ENCODE peak calls at places on chromosome 11, in five cellular contexts. I is stimulated activated naive CD8-positive, alpha-beta T cell treated with anti-CD3 and anti-CD28 coated beads, Interleukin-15, amount 100 ng/mL, for 72 hours; U is GM13977; K is GM04503; L is NCI-H2107. Y is an unnamed sample.

GRCh38 chr11:125423247-125423849 is 72.7 kb downstream of the FEZ1 start:
- DNase-seq in K (no peak), L (no peak), I (peak; percentile 26), U (peak; percentile 57), Y (no peak)

GRCh38 chr11:9639985-9640384 is 23.9 kb upstream of the SWAP70 start:
- DNase-seq in U (no peak), K (no peak), I (no peak), L (no peak), Y (no peak)

GRCh38 chr11:69335461-69336386 is 41.8 kb downstream of the MYEOV start:
- DNase-seq in K (no peak), L (no peak), U (no peak), I (peak; percentile 5), Y (no peak)

GRCh38 chr11:20038969-20039368 is 121.3 kb downstream of the DBX1 start:
- DNase-seq in I (no peak), U (no peak), L (no peak), K (no peak), Y (no peak)

GRCh38 chr11:108965602-108966001 is 300.7 kb downstream of the DDX10 start:
- DNase-seq in I (no peak), U (no peak), K (peak; percentile 65), L (no peak), Y (no peak)

GRCh38 chr11:1197886-1198765 is 24.7 kb upstream of the MUC5B start:
- DNase-seq in U (no peak), I (no peak), L (no peak), K (no peak), Y (peak; percentile 21)

GRCh38 chr11:134132808-134133207 is 63.9 kb downstream of the JAM3 start:
- DNase-seq in K (no peak), U (no peak), I (no peak), L (no peak), Y (no peak)

GRCh38 chr11:3700910-3701309 is 29.7 kb upstream of the CHRNA10 start:
- DNase-seq in L (no peak), K (no peak), U (no peak), I (no peak), Y (no peak)

GRCh38 chr11:36214976-36215687 is 74.1 kb downstream of the COMMD9 start:
- DNase-seq in I (no peak), U (no peak), L (no peak), K (no peak), Y (no peak)

Y was measured in left ventricle myocardium superior.